ENCODE peak calls at places on chromosomes 6 and 20, in seven cellular contexts. A, Y, Q, N, T, E and G are unnamed samples.

GRCh38 chr6:162964703-162965140 is 236.9 kb downstream of the PACRG start:
- DNase-seq in A (no peak), E (peak; percentile 100), T (no peak), Q (peak; percentile 76), Y (peak; percentile 99), N (no peak), G (no peak)

GRCh38 chr6:144219056-144219685 is 66.0 kb upstream of the UTRN start:
- DNase-seq in A (no peak), N (no peak), E (peak; percentile 35), Y (no peak), T (peak; percentile 71), Q (peak; percentile 40), G (peak; percentile 23)

GRCh38 chr20:18276821-18277220 is 11.5 kb upstream of the ZNF133 start:
- DNase-seq in E (peak; percentile 42), N (peak; percentile 47), Y (no peak), T (peak; percentile 71), Q (peak; percentile 67), A (peak; percentile 94), G (peak; percentile 39)

GRCh38 chr6:14944593-14944992 is 301.3 kb upstream of the JARID2 start:
- DNase-seq in N (no peak), A (no peak), T (peak; percentile 58), Y (no peak), E (no peak), Q (no peak), G (no peak)

GRCh38 chr6:91273729-91274128 is 686.9 kb upstream of the MAP3K7 start:
- DNase-seq in Q (no peak), N (no peak), E (no peak), Y (no peak), A (no peak), T (peak; percentile 72), G (no peak)

GRCh38 chr20:44536139-44536538 is 14.3 kb upstream of the SERINC3 start:
- DNase-seq in E (no peak), N (no peak), Y (no peak), A (no peak), Q (no peak), T (peak; percentile 22), G (no peak)

GRCh38 chr20:11350126-11351005 is 567.3 kb upstream of the BTBD3 start:
- DNase-seq in Y (peak; percentile 33), Q (no peak), A (no peak), T (peak; percentile 66), E (peak; percentile 43), N (no peak), G (no peak)

GRCh38 chr20:63292292-63292701 is 689 bp upstream of the COL20A1 start:
- DNase-seq in Q (no peak), A (no peak), E (no peak), N (no peak), T (peak; percentile 38), Y (no peak), G (no peak)

GRCh38 chr20:49916146-49917002 is 1.0 kb upstream of the SPATA2 start:
- DNase-seq in T (no peak), Y (no peak), N (no peak), Q (no peak), E (peak; percentile 16), A (peak; percentile 68), G (no peak)

GRCh38 chr6:45086685-45087084 is 241.4 kb upstream of the RUNX2 start:
- DNase-seq in Q (no peak), N (no peak), T (no peak), Y (no peak), E (no peak), A (no peak), G (no peak)

GRCh38 chr6:149783551-149783950 is 34.0 kb downstream of the PCMT1 start:
- DNase-seq in E (no peak), N (no peak), A (no peak), T (no peak), Y (no peak), Q (no peak), G (no peak)

GRCh38 chr6:22637781-22638180 is 68.4 kb downstream of the HDGFL1 start:
- DNase-seq in N (no peak), Y (no peak), Q (no peak), T (no peak), A (no peak), E (no peak), G (no peak)

GRCh38 chr6:116386581-116387299 is 16.0 kb downstream of the DSE start:
- DNase-seq in Y (no peak), E (peak; percentile 82), T (peak; percentile 63), N (no peak), A (no peak), Q (peak; percentile 49), G (no peak)

GRCh38 chr20:23156170-23156841 is 70.2 kb upstream of the CD93 start:
- DNase-seq in A (peak; percentile 56), E (peak; percentile 81), T (peak; percentile 97), Q (peak; percentile 78), N (no peak), Y (peak; percentile 21), G (no peak)

GRCh38 chr6:109998159-109998785 is 20.2 kb downstream of the GPR6 start:
- DNase-seq in A (peak; percentile 65), Y (no peak), E (no peak), N (no peak), T (peak; percentile 8), Q (no peak), G (no peak)

GRCh38 chr6:75791881-75792280 is 42.8 kb downstream of the MYO6 start:
- DNase-seq in A (no peak), Y (no peak), N (no peak), E (no peak), Q (peak; percentile 24), T (no peak), G (no peak)

GRCh38 chr6:7439243-7439642 is 49.6 kb downstream of the RIOK1 start:
- DNase-seq in A (no peak), N (no peak), Q (no peak), Y (no peak), E (no peak), T (peak; percentile 78), G (no peak)

DNA sequence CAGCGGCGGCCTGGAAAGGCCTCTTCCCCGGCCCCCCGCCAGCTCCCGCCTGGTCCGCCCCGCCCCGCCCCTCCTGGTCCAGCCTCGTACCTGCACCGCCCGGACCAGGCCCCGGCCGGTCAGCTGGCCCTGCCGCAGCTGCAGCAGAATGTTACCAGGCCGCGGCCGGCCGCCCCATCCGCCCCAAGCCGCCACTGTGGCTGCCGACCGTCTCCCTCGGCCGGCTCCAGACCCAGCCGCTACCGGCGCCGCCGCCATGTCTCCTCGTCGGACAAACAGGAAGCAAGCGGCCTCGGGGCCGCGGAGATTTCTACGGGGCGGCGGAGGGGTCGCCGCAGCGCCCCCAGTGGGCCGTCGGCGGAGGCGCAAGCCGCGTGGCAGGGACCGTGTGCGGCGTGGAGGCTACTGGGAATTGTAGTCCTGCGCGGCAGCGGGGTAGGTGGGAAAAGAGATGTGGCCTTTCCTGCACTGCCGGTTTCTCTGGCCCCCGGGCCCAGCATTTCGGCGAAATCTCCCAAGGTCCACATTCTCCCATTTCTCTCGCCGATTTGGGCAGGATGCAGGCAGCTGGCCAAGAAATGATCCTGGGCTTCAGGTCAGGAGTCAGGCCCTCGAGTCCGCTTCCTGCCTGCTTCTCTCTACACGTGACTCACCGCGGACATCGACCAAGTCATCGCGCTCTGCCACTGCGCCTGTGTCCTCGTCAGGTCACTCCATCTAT is at the start of gene TRPC4AP:
- DNase-seq in Q (peak; percentile 76), Y (no peak), A (peak; percentile 95), N (peak; percentile 87), E (peak; percentile 67), T (peak; percentile 95), G (no peak)
- TF ChIP-seq CTCF in Q (peak; percentile 85), Y (peak; percentile 93), A (peak; percentile 100), N (peak; percentile 88), E (peak; percentile 73), T (peak; percentile 95), G (peak; percentile 94)

GRCh38 chr6:10422282-10423034 is 7.6 kb upstream of the TFAP2A start:
- DNase-seq in E (no peak), A (no peak), Q (no peak), T (no peak), N (no peak), Y (no peak), G (no peak)

GRCh38 chr6:10421508-10422281 is 6.8 kb upstream of the TFAP2A start:
- DNase-seq in Y (no peak), N (no peak), T (no peak), A (peak; percentile 64), Q (no peak), E (no peak), G (no peak)

GRCh38 chr6:10418862-10419748 is 4.2 kb upstream of the TFAP2A start:
- DNase-seq in N (no peak), Y (no peak), A (peak; percentile 93), Q (no peak), E (peak; percentile 47), T (peak; percentile 97), G (no peak)

GRCh38 chr6:10419749-10420545 is 5.1 kb upstream of the TFAP2A start:
- DNase-seq in N (no peak), T (peak; percentile 84), Y (no peak), A (no peak), E (no peak), Q (no peak), G (no peak)

GRCh38 chr6:10420546-10421507 is 6.0 kb upstream of the TFAP2A start:
- DNase-seq in Y (no peak), Q (no peak), A (peak; percentile 87), E (no peak), N (no peak), T (no peak), G (no peak)
- H3K4me3 ChIP-seq in Y (no peak overlapping the region), Q (no peak overlapping the region), A (no peak overlapping the region), E (no peak overlapping the region), N (no peak overlapping the region), T (no peak overlapping the region), G (no peak overlapping the region)

GRCh38 chr6:169324086-169324485 is 70.4 kb upstream of the THBS2 start:
- DNase-seq in A (no peak), Q (no peak), Y (no peak), T (no peak), N (no peak), E (no peak), G (no peak)

GRCh38 chr6:169324661-169325459 is 71.2 kb upstream of the THBS2 start:
- DNase-seq in A (no peak), Q (no peak), Y (no peak), T (no peak), E (no peak), N (no peak), G (no peak)

GRCh38 chr6:169323221-169323620 is 69.6 kb upstream of the THBS2 start:
- DNase-seq in E (no peak), N (no peak), Q (no peak), Y (no peak), T (no peak), A (no peak), G (no peak)

GRCh38 chr6:169328112-169328801 is 74.6 kb upstream of the THBS2 start:
- DNase-seq in Q (no peak), E (peak; percentile 78), A (no peak), T (peak; percentile 24), Y (no peak), N (no peak), G (no peak)

GRCh38 chr6:169326067-169326799 is 72.6 kb upstream of the THBS2 start:
- DNase-seq in Y (no peak), A (peak; percentile 88), N (no peak), T (peak; percentile 71), E (peak; percentile 23), Q (peak; percentile 44), G (no peak)
- TF ChIP-seq CTCF in Y (peak; percentile 15), A (peak; percentile 73), N (no peak), T (peak; percentile 57), E (no peak), Q (peak; percentile 77), G (peak; percentile 45)

DNA sequence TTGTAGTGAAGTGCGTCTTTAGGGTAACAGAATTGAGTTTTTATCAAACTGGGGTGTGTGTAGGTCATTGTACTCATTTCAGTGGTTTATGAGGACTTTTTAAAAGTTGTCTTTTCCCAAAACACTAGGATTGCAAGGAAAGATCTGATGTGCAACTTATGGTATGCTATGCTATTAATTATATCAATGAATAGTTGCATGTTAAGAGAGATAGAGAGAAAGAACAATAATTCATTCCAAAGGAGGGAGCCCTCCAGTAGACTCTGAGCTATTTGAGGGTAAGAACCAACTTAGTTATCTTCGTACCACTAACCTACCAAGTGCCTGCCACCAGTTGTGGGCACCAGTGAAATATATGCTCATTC is 117.1 kb downstream of the RNF144B start:
- DNase-seq in Q (no peak), T (no peak), A (no peak), E (no peak), N (no peak), Y (no peak), G (no peak)
- H3K4me3 ChIP-seq in Q (no peak overlapping the region), T (no peak overlapping the region), A (no peak overlapping the region), E (no peak overlapping the region), N (no peak overlapping the region), Y (no peak overlapping the region), G (no peak overlapping the region)